ENCODE peak calls at places on chromosome 16, in nine cellular contexts. One of them, this sample, is unnamed.

GRCh38 chr16:87042551-87043272 is 274.5 kb downstream of the C16orf95 start:
- DNase-seq in naive thymus-derived CD4-positive, alpha-beta T cell: no peak
- DNase-seq in cardiac muscle cell: no peak
- DNase-seq in mesendoderm: no peak
- DNase-seq in CD4-positive, alpha-beta memory T cell: no peak
- DNase-seq in thyroid gland: no peak
- DNase-seq in A549: no peak
- DNase-seq in PC-9: no peak
- DNase-seq in body of pancreas: peak; percentile 33
- DNase-seq in this sample: no peak

GRCh38 chr16:51416921-51417320 is 265.9 kb upstream of the SALL1 start:
- DNase-seq in naive thymus-derived CD4-positive, alpha-beta T cell: no peak
- DNase-seq in cardiac muscle cell: no peak
- DNase-seq in mesendoderm: no peak
- DNase-seq in CD4-positive, alpha-beta memory T cell: no peak
- DNase-seq in thyroid gland: no peak
- DNase-seq in A549: no peak
- DNase-seq in PC-9: no peak
- DNase-seq in body of pancreas: no peak
- DNase-seq in this sample: no peak

GRCh38 chr16:82639666-82640336 is 13.0 kb downstream of the CDH13 start:
- DNase-seq in naive thymus-derived CD4-positive, alpha-beta T cell: peak; percentile 50
- DNase-seq in cardiac muscle cell: peak; percentile 77
- DNase-seq in mesendoderm: peak; percentile 73
- DNase-seq in CD4-positive, alpha-beta memory T cell: no peak
- DNase-seq in thyroid gland: peak; percentile 59
- DNase-seq in A549: peak; percentile 22
- DNase-seq in PC-9: no peak
- DNase-seq in body of pancreas: peak; percentile 26
- DNase-seq in this sample: peak; percentile 80

GRCh38 chr16:83959621-83960434 is 6.8 kb downstream of the OSGIN1 start:
- DNase-seq in naive thymus-derived CD4-positive, alpha-beta T cell: no peak
- DNase-seq in cardiac muscle cell: no peak
- DNase-seq in mesendoderm: no peak
- DNase-seq in CD4-positive, alpha-beta memory T cell: no peak
- DNase-seq in thyroid gland: no peak
- DNase-seq in A549: no peak
- DNase-seq in PC-9: no peak
- DNase-seq in body of pancreas: no peak
- DNase-seq in this sample: no peak

GRCh38 chr16:55915116-55915827 is 40.1 kb upstream of the CES5A start:
- DNase-seq in naive thymus-derived CD4-positive, alpha-beta T cell: no peak
- DNase-seq in cardiac muscle cell: no peak
- DNase-seq in mesendoderm: no peak
- DNase-seq in CD4-positive, alpha-beta memory T cell: no peak
- DNase-seq in thyroid gland: no peak
- DNase-seq in A549: no peak
- DNase-seq in PC-9: no peak
- DNase-seq in body of pancreas: no peak
- DNase-seq in this sample: no peak

GRCh38 chr16:83542491-83542890 is 265.3 kb upstream of the HSBP1 start:
- DNase-seq in naive thymus-derived CD4-positive, alpha-beta T cell: no peak
- DNase-seq in cardiac muscle cell: no peak
- DNase-seq in mesendoderm: no peak
- DNase-seq in CD4-positive, alpha-beta memory T cell: no peak
- DNase-seq in thyroid gland: no peak
- DNase-seq in A549: no peak
- DNase-seq in PC-9: no peak
- DNase-seq in body of pancreas: no peak
- DNase-seq in this sample: no peak

GRCh38 chr16:57904101-57904500 is 66.8 kb downstream of the CNGB1 start:
- DNase-seq in naive thymus-derived CD4-positive, alpha-beta T cell: no peak
- DNase-seq in cardiac muscle cell: no peak
- DNase-seq in mesendoderm: no peak
- DNase-seq in CD4-positive, alpha-beta memory T cell: no peak
- DNase-seq in thyroid gland: no peak
- DNase-seq in A549: no peak
- DNase-seq in PC-9: no peak
- DNase-seq in body of pancreas: no peak
- DNase-seq in this sample: no peak

GRCh38 chr16:26727801-26728200 is 338.9 kb upstream of the C16orf82 start:
- DNase-seq in naive thymus-derived CD4-positive, alpha-beta T cell: no peak
- DNase-seq in cardiac muscle cell: no peak
- DNase-seq in mesendoderm: no peak
- DNase-seq in CD4-positive, alpha-beta memory T cell: no peak
- DNase-seq in thyroid gland: no peak
- DNase-seq in A549: no peak
- DNase-seq in PC-9: no peak
- DNase-seq in body of pancreas: no peak
- DNase-seq in this sample: no peak

GRCh38 chr16:59698341-59698979 is 964.3 kb upstream of the GOT2 start:
- DNase-seq in naive thymus-derived CD4-positive, alpha-beta T cell: no peak
- DNase-seq in cardiac muscle cell: no peak
- DNase-seq in mesendoderm: no peak
- DNase-seq in CD4-positive, alpha-beta memory T cell: no peak
- DNase-seq in thyroid gland: no peak
- DNase-seq in A549: no peak
- DNase-seq in PC-9: no peak
- DNase-seq in body of pancreas: no peak
- DNase-seq in this sample: no peak

GRCh38 chr16:57979006-57979585 is 8.2 kb upstream of the CNGB1 start:
- DNase-seq in naive thymus-derived CD4-positive, alpha-beta T cell: no peak
- DNase-seq in cardiac muscle cell: no peak
- DNase-seq in mesendoderm: no peak
- DNase-seq in CD4-positive, alpha-beta memory T cell: no peak
- DNase-seq in thyroid gland: no peak
- DNase-seq in A549: no peak
- DNase-seq in PC-9: no peak
- DNase-seq in body of pancreas: no peak
- DNase-seq in this sample: peak; percentile 22

GRCh38 chr16:55115506-55115905 is 184.8 kb downstream of the IRX5 start:
- DNase-seq in naive thymus-derived CD4-positive, alpha-beta T cell: no peak
- DNase-seq in cardiac muscle cell: no peak
- DNase-seq in mesendoderm: no peak
- DNase-seq in CD4-positive, alpha-beta memory T cell: no peak
- DNase-seq in thyroid gland: no peak
- DNase-seq in A549: no peak
- DNase-seq in PC-9: no peak
- DNase-seq in body of pancreas: no peak
- DNase-seq in this sample: no peak

GRCh38 chr16:22721497-22722100 is 92.4 kb upstream of the HS3ST2 start:
- DNase-seq in naive thymus-derived CD4-positive, alpha-beta T cell: no peak
- DNase-seq in cardiac muscle cell: no peak
- DNase-seq in mesendoderm: no peak
- DNase-seq in CD4-positive, alpha-beta memory T cell: no peak
- DNase-seq in thyroid gland: no peak
- DNase-seq in A549: no peak
- DNase-seq in PC-9: no peak
- DNase-seq in body of pancreas: no peak
- DNase-seq in this sample: no peak

GRCh38 chr16:15961557-15962205 is 12.3 kb downstream of the ABCC1 start:
- DNase-seq in naive thymus-derived CD4-positive, alpha-beta T cell: no peak
- DNase-seq in cardiac muscle cell: no peak
- DNase-seq in mesendoderm: no peak
- DNase-seq in CD4-positive, alpha-beta memory T cell: peak; percentile 69
- DNase-seq in thyroid gland: no peak
- DNase-seq in A549: no peak
- DNase-seq in PC-9: no peak
- DNase-seq in body of pancreas: no peak
- DNase-seq in this sample: no peak

GRCh38 chr16:84614914-84615813 is 2.7 kb downstream of the COTL1 start:
- DNase-seq in naive thymus-derived CD4-positive, alpha-beta T cell: no peak
- DNase-seq in cardiac muscle cell: no peak
- DNase-seq in mesendoderm: no peak
- DNase-seq in CD4-positive, alpha-beta memory T cell: no peak
- DNase-seq in thyroid gland: no peak
- DNase-seq in A549: no peak
- DNase-seq in PC-9: no peak
- DNase-seq in body of pancreas: no peak
- DNase-seq in this sample: peak; percentile 41

GRCh38 chr16:31134625-31135534 is 647 bp downstream of the PRSS8 start:
- DNase-seq in naive thymus-derived CD4-positive, alpha-beta T cell: no peak
- DNase-seq in cardiac muscle cell: peak; percentile 52
- DNase-seq in mesendoderm: peak; percentile 93
- DNase-seq in CD4-positive, alpha-beta memory T cell: no peak
- DNase-seq in thyroid gland: peak; percentile 80
- DNase-seq in A549: no peak
- DNase-seq in PC-9: peak; percentile 70
- DNase-seq in body of pancreas: peak; percentile 84
- DNase-seq in this sample: no peak

GRCh38 chr16:88922114-88922825 is 54.7 kb downstream of the CBFA2T3 start:
- DNase-seq in naive thymus-derived CD4-positive, alpha-beta T cell: no peak
- DNase-seq in cardiac muscle cell: no peak
- DNase-seq in mesendoderm: peak; percentile 19
- DNase-seq in CD4-positive, alpha-beta memory T cell: no peak
- DNase-seq in thyroid gland: peak; percentile 48
- DNase-seq in A549: no peak
- DNase-seq in PC-9: no peak
- DNase-seq in body of pancreas: peak; percentile 89
- DNase-seq in this sample: peak; percentile 75
- H3K4me1 ChIP-seq in naive thymus-derived CD4-positive, alpha-beta T cell: no peaks in the 10 kb centered on the region
- H3K4me1 ChIP-seq in cardiac muscle cell: peaks cover 3% of the 10 kb centered on the region
- H3K4me1 ChIP-seq in mesendoderm: peaks cover 2% of the 10 kb centered on the region
- H3K4me1 ChIP-seq in CD4-positive, alpha-beta memory T cell: peaks cover 8% of the 10 kb centered on the region
- H3K4me1 ChIP-seq in thyroid gland: no peaks in the 10 kb centered on the region
- H3K4me1 ChIP-seq in A549: peaks cover 20% of the 10 kb centered on the region
- H3K4me1 ChIP-seq in PC-9: peaks cover 36% of the 10 kb centered on the region
- H3K4me1 ChIP-seq in body of pancreas: peaks cover 70% of the 10 kb centered on the region
- H3K4me1 ChIP-seq in this sample: peaks cover 8% of the 10 kb centered on the region

DNA sequence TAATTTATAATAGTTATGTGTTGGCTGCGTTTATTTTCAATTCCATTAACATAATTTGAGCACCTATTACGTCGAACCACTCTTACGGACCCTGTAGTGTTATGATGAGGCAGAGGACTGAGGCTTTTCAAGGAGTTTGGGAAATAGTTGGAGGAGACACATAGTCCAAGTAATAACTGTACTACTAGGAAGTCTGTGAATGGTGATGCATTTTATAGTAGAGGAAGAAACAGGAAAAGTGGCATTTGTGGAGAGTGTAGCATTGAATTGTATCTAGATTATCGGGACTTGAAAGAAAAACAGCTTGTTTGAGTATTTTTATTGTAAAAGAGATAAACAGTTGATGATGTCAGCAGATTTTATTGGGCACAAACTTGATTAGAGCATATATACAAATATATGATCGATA is 1.7 kb downstream of the NFATC3 start:
- DNase-seq in naive thymus-derived CD4-positive, alpha-beta T cell: no peak
- DNase-seq in cardiac muscle cell: no peak
- DNase-seq in mesendoderm: no peak
- DNase-seq in CD4-positive, alpha-beta memory T cell: no peak
- DNase-seq in thyroid gland: no peak
- DNase-seq in A549: no peak
- DNase-seq in PC-9: no peak
- DNase-seq in body of pancreas: no peak
- DNase-seq in this sample: no peak
- H3K4me1 ChIP-seq in naive thymus-derived CD4-positive, alpha-beta T cell: peaks cover 68% of the 10 kb centered on the region
- H3K4me1 ChIP-seq in cardiac muscle cell: peaks cover 30% of the 10 kb centered on the region
- H3K4me1 ChIP-seq in mesendoderm: no peaks in the 10 kb centered on the region
- H3K4me1 ChIP-seq in CD4-positive, alpha-beta memory T cell: peaks cover 78% of the 10 kb centered on the region
- H3K4me1 ChIP-seq in thyroid gland: peaks cover 59% of the 10 kb centered on the region
- H3K4me1 ChIP-seq in A549: peaks cover 48% of the 10 kb centered on the region
- H3K4me1 ChIP-seq in PC-9: peaks cover 26% of the 10 kb centered on the region
- H3K4me1 ChIP-seq in body of pancreas: peaks cover 50% of the 10 kb centered on the region
- H3K4me1 ChIP-seq in this sample: peaks cover 12% of the 10 kb centered on the region

DNA sequence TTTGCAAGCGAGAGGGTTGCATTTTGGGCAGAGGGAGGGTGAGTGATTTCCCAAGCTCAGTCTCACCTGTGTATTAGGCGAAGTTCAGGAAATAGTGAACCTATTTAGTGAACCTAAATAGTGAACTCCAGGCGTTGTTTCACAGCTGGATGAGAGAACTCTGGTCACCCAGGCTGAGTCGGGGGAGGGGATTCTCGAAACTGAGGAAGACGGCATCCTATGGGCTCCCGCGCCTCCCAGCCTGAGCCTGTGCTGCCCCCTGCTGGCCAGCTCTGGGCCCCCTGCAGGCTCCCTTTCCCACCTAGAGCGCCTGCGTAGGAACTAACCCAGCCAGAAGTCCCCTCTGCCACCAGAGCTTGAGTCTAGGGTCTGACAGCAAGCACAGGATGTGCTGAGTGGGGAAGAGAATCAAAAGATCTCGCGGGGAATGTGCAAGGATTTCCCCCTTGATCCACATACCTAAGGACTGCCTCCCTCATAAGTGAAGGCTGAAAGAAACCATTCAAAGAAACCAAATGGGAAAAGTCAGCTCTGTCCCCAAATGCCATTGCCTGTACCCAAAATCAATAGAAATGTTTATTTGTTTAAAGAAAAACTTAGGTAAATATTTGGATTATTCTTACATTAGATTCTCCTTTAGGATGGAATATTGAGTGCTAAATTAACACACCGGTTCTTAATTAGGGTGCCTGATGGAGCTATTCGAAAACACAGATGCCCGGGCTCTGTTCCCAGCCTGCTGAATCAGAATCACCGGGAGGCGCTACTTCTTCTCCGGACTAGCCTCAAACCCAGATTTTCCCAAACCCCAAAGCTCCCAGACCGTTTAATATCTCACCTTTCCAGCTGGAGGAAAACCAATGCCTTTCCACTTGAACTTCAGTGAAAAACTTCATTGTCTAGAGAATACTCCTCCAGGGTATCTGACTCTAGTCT is 14.8 kb upstream of the MARVELD3 start:
- DNase-seq in naive thymus-derived CD4-positive, alpha-beta T cell: peak; percentile 82
- DNase-seq in cardiac muscle cell: peak; percentile 83
- DNase-seq in mesendoderm: peak; percentile 89
- DNase-seq in CD4-positive, alpha-beta memory T cell: peak; percentile 63
- DNase-seq in thyroid gland: peak; percentile 76
- DNase-seq in A549: peak; percentile 84
- DNase-seq in PC-9: no peak
- DNase-seq in body of pancreas: peak; percentile 78
- DNase-seq in this sample: peak; percentile 81
- H3K4me1 ChIP-seq in naive thymus-derived CD4-positive, alpha-beta T cell: no peaks in the 10 kb centered on the region
- H3K4me1 ChIP-seq in cardiac muscle cell: no peaks in the 10 kb centered on the region
- H3K4me1 ChIP-seq in mesendoderm: no peaks in the 10 kb centered on the region
- H3K4me1 ChIP-seq in CD4-positive, alpha-beta memory T cell: no peaks in the 10 kb centered on the region
- H3K4me1 ChIP-seq in thyroid gland: no peaks in the 10 kb centered on the region
- H3K4me1 ChIP-seq in A549: peaks cover 9% of the 10 kb centered on the region
- H3K4me1 ChIP-seq in PC-9: peaks cover 19% of the 10 kb centered on the region
- H3K4me1 ChIP-seq in body of pancreas: peaks cover 10% of the 10 kb centered on the region
- H3K4me1 ChIP-seq in this sample: no peaks in the 10 kb centered on the region

GRCh38 chr16:81612351-81613170 is 166.5 kb upstream of the PLCG2 start:
- DNase-seq in naive thymus-derived CD4-positive, alpha-beta T cell: no peak
- DNase-seq in cardiac muscle cell: no peak
- DNase-seq in mesendoderm: peak; percentile 86
- DNase-seq in CD4-positive, alpha-beta memory T cell: no peak
- DNase-seq in thyroid gland: no peak
- DNase-seq in A549: no peak
- DNase-seq in PC-9: no peak
- DNase-seq in body of pancreas: no peak
- DNase-seq in this sample: no peak
- H3K4me1 ChIP-seq in naive thymus-derived CD4-positive, alpha-beta T cell: peaks cover 22% of the 10 kb centered on the region
- H3K4me1 ChIP-seq in cardiac muscle cell: peaks cover 8% of the 10 kb centered on the region
- H3K4me1 ChIP-seq in mesendoderm: peaks cover 7% of the 10 kb centered on the region
- H3K4me1 ChIP-seq in CD4-positive, alpha-beta memory T cell: peaks cover 24% of the 10 kb centered on the region
- H3K4me1 ChIP-seq in thyroid gland: no peaks in the 10 kb centered on the region
- H3K4me1 ChIP-seq in A549: peaks cover 30% of the 10 kb centered on the region
- H3K4me1 ChIP-seq in PC-9: no peaks in the 10 kb centered on the region
- H3K4me1 ChIP-seq in body of pancreas: no peaks in the 10 kb centered on the region
- H3K4me1 ChIP-seq in this sample: peaks cover 3% of the 10 kb centered on the region

DNA sequence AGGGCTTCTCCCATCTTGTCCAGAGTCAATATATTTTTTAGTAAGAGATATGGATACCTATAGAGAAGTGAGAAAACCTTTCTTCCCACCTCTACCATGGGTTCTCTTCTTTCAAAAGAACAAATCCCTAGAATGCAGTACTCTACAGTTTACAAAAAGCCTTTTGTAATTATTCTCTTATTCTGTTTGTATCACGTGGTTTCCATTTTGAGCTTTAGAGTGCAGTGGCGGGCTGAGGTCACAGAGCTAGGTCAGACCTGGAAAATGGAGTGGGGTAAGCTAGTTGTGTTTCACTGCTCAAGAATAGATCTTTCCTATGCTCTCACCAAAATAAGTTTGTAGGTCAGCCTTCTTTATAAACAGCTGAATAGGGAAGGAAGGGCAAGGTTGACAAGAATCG is 85.3 kb upstream of the MAF start:
- DNase-seq in naive thymus-derived CD4-positive, alpha-beta T cell: no peak
- DNase-seq in cardiac muscle cell: no peak
- DNase-seq in mesendoderm: no peak
- DNase-seq in CD4-positive, alpha-beta memory T cell: no peak
- DNase-seq in thyroid gland: no peak
- DNase-seq in A549: no peak
- DNase-seq in PC-9: no peak
- DNase-seq in body of pancreas: no peak
- DNase-seq in this sample: no peak
- H3K4me1 ChIP-seq in naive thymus-derived CD4-positive, alpha-beta T cell: no peaks in the 10 kb centered on the region
- H3K4me1 ChIP-seq in cardiac muscle cell: no peaks in the 10 kb centered on the region
- H3K4me1 ChIP-seq in mesendoderm: no peaks in the 10 kb centered on the region
- H3K4me1 ChIP-seq in CD4-positive, alpha-beta memory T cell: no peaks in the 10 kb centered on the region
- H3K4me1 ChIP-seq in thyroid gland: no peaks in the 10 kb centered on the region
- H3K4me1 ChIP-seq in A549: no peaks in the 10 kb centered on the region
- H3K4me1 ChIP-seq in PC-9: no peaks in the 10 kb centered on the region
- H3K4me1 ChIP-seq in body of pancreas: no peaks in the 10 kb centered on the region
- H3K4me1 ChIP-seq in this sample: no peaks in the 10 kb centered on the region